ENCODE peak calls at places on chromosome 2, in eight cellular contexts. V, M, W, Y, S, K, G and H are unnamed samples.

GRCh38 chr2:208983476-208983875 is 440.4 kb upstream of the MAP2 start:
- DNase-seq in V (no peak), M (no peak), W (no peak), Y (no peak), S (no peak), K (no peak), G (no peak), H (no peak)

GRCh38 chr2:173229086-173229485 is 125.6 kb upstream of the CDCA7 start:
- DNase-seq in V (no peak), M (no peak), W (no peak), Y (no peak), S (no peak), K (no peak), G (no peak), H (no peak)

GRCh38 chr2:6930913-6931312 is 13.7 kb downstream of the RNF144A start:
- DNase-seq in V (no peak), M (no peak), W (no peak), Y (no peak), S (no peak), K (no peak), G (no peak), H (no peak)

GRCh38 chr2:235330775-235331438 is 162.9 kb upstream of the AGAP1 start:
- DNase-seq in V (no peak), M (peak; percentile 81), W (no peak), Y (no peak), S (no peak), K (no peak), G (peak; percentile 94), H (peak; percentile 40)

GRCh38 chr2:173493874-173494273 is 139.2 kb downstream of the CDCA7 start:
- DNase-seq in V (no peak), M (no peak), W (no peak), Y (no peak), S (no peak), K (no peak), G (peak; percentile 10), H (no peak)

GRCh38 chr2:146918280-146918679 is 926.5 kb upstream of the ACVR2A start:
- DNase-seq in V (no peak), M (no peak), W (no peak), Y (no peak), S (no peak), K (no peak), G (no peak), H (no peak)

GRCh38 chr2:150339951-150340350 is 147.5 kb downstream of the RND3 start:
- DNase-seq in V (no peak), M (no peak), W (no peak), Y (no peak), S (no peak), K (no peak), G (peak; percentile 22), H (no peak)

GRCh38 chr2:200650195-200650594 is 64.4 kb downstream of the AOX1 start:
- DNase-seq in V (no peak), M (no peak), W (no peak), Y (no peak), S (no peak), K (no peak), G (no peak), H (no peak)

GRCh38 chr2:69946351-69947077 is 14.9 kb downstream of the ASPRV1 start:
- DNase-seq in V (no peak), M (no peak), W (peak; percentile 7), Y (no peak), S (peak; percentile 42), K (no peak), G (peak; percentile 60), H (no peak)

GRCh38 chr2:36559221-36559942 is 38.6 kb downstream of the FEZ2 start:
- DNase-seq in V (no peak), M (no peak), W (no peak), Y (no peak), S (no peak), K (no peak), G (no peak), H (no peak)

GRCh38 chr2:235373171-235373570 is 120.7 kb upstream of the AGAP1 start:
- DNase-seq in V (no peak), M (no peak), W (no peak), Y (no peak), S (no peak), K (no peak), G (no peak), H (no peak)

GRCh38 chr2:202681688-202682205 is 47.0 kb downstream of the FAM117B start:
- DNase-seq in V (peak; percentile 17), M (no peak), W (no peak), Y (no peak), S (no peak), K (no peak), G (no peak), H (no peak)

GRCh38 chr2:20496477-20496876 is 49.6 kb downstream of the RHOB start:
- DNase-seq in V (peak; percentile 6), M (no peak), W (no peak), Y (no peak), S (no peak), K (no peak), G (no peak), H (no peak)

GRCh38 chr2:95025406-95026319 is at the start of gene MAL:
- DNase-seq in V (peak; percentile 10), M (no peak), W (peak; percentile 23), Y (no peak), S (peak; percentile 16), K (no peak), G (no peak), H (no peak)